ENCODE peak calls at places on chromosomes 16 and 17, in ten cellular contexts. L is fibroblast of pulmonary artery; F is astrocyte of the spinal cord; K is neural crest cell; B is cardiac fibroblast; J is CD8-positive, alpha-beta T cell; Y is GM12865; M is heart right ventricle; S is mammary epithelial cell; Z is AG04450. R is an unnamed sample.

GRCh38 chr16:89502319-89502843 is 5.8 kb upstream of the SPG7 start:
- DNase-seq in L (peak), F (no peak), K (no peak), B (peak), J (no peak), Y (no peak), M (no peak), S (peak), Z (no peak), R (no peak)

GRCh38 chr17:81436294-81436849 is 41.1 kb downstream of the BAHCC1 start:
- DNase-seq in L (no peak), F (no peak), K (no peak), B (no peak), J (no peak), Y (no peak), M (peak), S (no peak), Z (no peak), R (no peak)

GRCh38 chr16:21169249-21169981 is 10.9 kb downstream of the LDAF1 start:
- DNase-seq in L (no peak), F (peak), K (no peak), B (peak), J (no peak), Y (no peak), M (no peak), S (peak), Z (no peak), R (no peak)

GRCh38 chr16:19757026-19757425 is 39.0 kb downstream of the IQCK start:
- DNase-seq in L (no peak), F (peak), K (no peak), B (peak), J (no peak), Y (no peak), M (no peak), S (peak), Z (no peak), R (no peak)

GRCh38 chr16:84500531-84500930 is 3.9 kb downstream of the MEAK7 start:
- DNase-seq in L (no peak), F (no peak), K (no peak), B (no peak), J (no peak), Y (no peak), M (no peak), S (no peak), Z (no peak), R (no peak)

GRCh38 chr16:2897110-2897509 is 14.1 kb downstream of the FLYWCH2 start:
- DNase-seq in L (no peak), F (no peak), K (no peak), B (peak), J (no peak), Y (peak), M (no peak), S (no peak), Z (no peak), R (no peak)

GRCh38 chr17:59378621-59379194 is 47.3 kb downstream of the YPEL2 start:
- DNase-seq in L (peak), F (peak), K (no peak), B (peak), J (no peak), Y (no peak), M (peak), S (no peak), Z (peak), R (no peak)

GRCh38 chr16:27330542-27330941 is 16.8 kb downstream of the IL4R start:
- DNase-seq in L (peak), F (peak), K (no peak), B (peak), J (no peak), Y (no peak), M (peak), S (peak), Z (peak), R (peak)

GRCh38 chr16:30741461-30741914 is 6.7 kb upstream of the PHKG2 start:
- DNase-seq in L (peak), F (peak), K (no peak), B (peak), J (no peak), Y (no peak), M (no peak), S (peak), Z (peak), R (no peak)

GRCh38 chr17:27417596-27418365 is 38.5 kb upstream of the KSR1 start:
- DNase-seq in L (no peak), F (no peak), K (no peak), B (no peak), J (no peak), Y (no peak), M (no peak), S (no peak), Z (no peak), R (no peak)

GRCh38 chr17:51516924-51517323 is 256.6 kb downstream of the UTP18 start:
- DNase-seq in L (no peak), F (no peak), K (no peak), B (no peak), J (no peak), Y (no peak), M (no peak), S (no peak), Z (no peak), R (no peak)

GRCh38 chr16:60041671-60042070 is 1307.6 kb upstream of the GOT2 start:
- DNase-seq in L (no peak), F (no peak), K (no peak), B (no peak), J (no peak), Y (no peak), M (no peak), S (peak), Z (no peak), R (no peak)

GRCh38 chr16:716768-717325 is 1.9 kb downstream of the METRN start:
- DNase-seq in L (no peak), F (no peak), K (no peak), B (no peak), J (no peak), Y (no peak), M (no peak), S (no peak), Z (no peak), R (no peak)

GRCh38 chr16:4306439-4307214 is 9.2 kb upstream of the GLIS2 start:
- DNase-seq in L (no peak), F (no peak), K (no peak), B (no peak), J (peak), Y (peak), M (no peak), S (no peak), Z (no peak), R (no peak)

GRCh38 chr17:80393491-80393890 is 21.5 kb upstream of the ENDOV start:
- DNase-seq in L (no peak), F (no peak), K (no peak), B (no peak), J (no peak), Y (no peak), M (no peak), S (no peak), Z (no peak), R (no peak)

GRCh38 chr17:60514053-60514452 is 12.0 kb downstream of the APPBP2 start:
- DNase-seq in L (no peak), F (no peak), K (no peak), B (no peak), J (no peak), Y (no peak), M (no peak), S (no peak), Z (no peak), R (no peak)

GRCh38 chr17:7887038-7887481 is 1.5 kb upstream of the CHD3 start:
- DNase-seq in L (no peak), F (no peak), K (no peak), B (no peak), J (no peak), Y (no peak), M (no peak), S (no peak), Z (no peak), R (no peak)
- TF ChIP-seq CTCF in L (peak), F (no peak), K (no peak), B (no peak), J (no peak), Y (no peak), M (no peak), S (peak), Z (peak), R (no peak)

GRCh38 chr17:46876353-46876887 is 25.0 kb downstream of the WNT9B start:
- DNase-seq in L (no peak), F (no peak), K (no peak), B (no peak), J (no peak), Y (peak), M (no peak), S (peak), Z (no peak), R (no peak)
- TF ChIP-seq CTCF in L (peak), F (no peak), K (peak), B (peak), J (no peak), Y (peak), M (peak), S (peak), Z (peak), R (no peak)

GRCh38 chr16:58345574-58346354 is 46.5 kb upstream of the GINS3 start:
- DNase-seq in L (peak), F (no peak), K (no peak), B (peak), J (no peak), Y (no peak), M (no peak), S (no peak), Z (no peak), R (no peak)
- TF ChIP-seq CTCF in L (peak), F (peak), K (peak), B (peak), J (no peak), Y (peak), M (peak), S (peak), Z (peak), R (peak)

GRCh38 chr17:79332011-79332410 is 257.4 kb downstream of the ENGASE start:
- DNase-seq in L (no peak), F (no peak), K (no peak), B (no peak), J (no peak), Y (no peak), M (no peak), S (no peak), Z (no peak), R (no peak)
- TF ChIP-seq CTCF in L (no peak), F (no peak), K (no peak), B (no peak), J (no peak), Y (no peak), M (no peak), S (no peak), Z (no peak), R (no peak)

DNA sequence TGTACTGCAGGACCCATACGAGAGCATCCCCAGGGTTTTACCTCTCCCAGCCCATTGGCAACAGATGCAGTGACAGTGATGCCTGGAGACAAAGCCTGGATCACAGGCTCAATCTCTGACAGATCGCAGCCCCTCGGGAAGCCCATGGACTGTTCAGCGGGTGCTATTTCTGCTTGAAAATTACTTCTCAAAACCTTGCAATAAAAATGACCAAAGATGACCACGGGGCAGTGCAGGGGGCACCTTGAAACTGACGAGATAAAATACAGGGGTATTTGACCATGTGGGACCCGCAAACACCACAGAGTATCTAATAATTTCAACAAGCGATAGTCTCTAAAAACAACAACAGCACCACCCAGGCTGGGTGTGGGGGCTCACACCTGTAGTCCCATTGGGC is 118.3 kb downstream of the C16orf95 start:
- DNase-seq in L (no peak), F (no peak), K (no peak), B (no peak), J (no peak), Y (no peak), M (no peak), S (no peak), Z (no peak), R (no peak)
- TF ChIP-seq CTCF in L (no peak), F (no peak), K (no peak), B (no peak), J (no peak), Y (no peak), M (no peak), S (no peak), Z (no peak), R (no peak)

GRCh38 chr17:47843391-47843730 is 2.3 kb upstream of the SCRN2 start:
- DNase-seq in L (no peak), F (no peak), K (no peak), B (no peak), J (no peak), Y (no peak), M (no peak), S (no peak), Z (no peak), R (no peak)

GRCh38 chr17:47844230-47844629 is 3.2 kb upstream of the SCRN2 start:
- DNase-seq in L (peak), F (no peak), K (no peak), B (no peak), J (no peak), Y (no peak), M (no peak), S (no peak), Z (no peak), R (no peak)

GRCh38 chr17:47839899-47840741 is 953 bp downstream of the SCRN2 start:
- DNase-seq in L (no peak), F (no peak), K (no peak), B (no peak), J (no peak), Y (no peak), M (no peak), S (no peak), Z (no peak), R (no peak)

GRCh38 chr17:47840742-47841487 is at the start of gene SCRN2:
- DNase-seq in L (peak), F (peak), K (peak), B (peak), J (peak), Y (peak), M (peak), S (peak), Z (peak), R (peak)

DNA sequence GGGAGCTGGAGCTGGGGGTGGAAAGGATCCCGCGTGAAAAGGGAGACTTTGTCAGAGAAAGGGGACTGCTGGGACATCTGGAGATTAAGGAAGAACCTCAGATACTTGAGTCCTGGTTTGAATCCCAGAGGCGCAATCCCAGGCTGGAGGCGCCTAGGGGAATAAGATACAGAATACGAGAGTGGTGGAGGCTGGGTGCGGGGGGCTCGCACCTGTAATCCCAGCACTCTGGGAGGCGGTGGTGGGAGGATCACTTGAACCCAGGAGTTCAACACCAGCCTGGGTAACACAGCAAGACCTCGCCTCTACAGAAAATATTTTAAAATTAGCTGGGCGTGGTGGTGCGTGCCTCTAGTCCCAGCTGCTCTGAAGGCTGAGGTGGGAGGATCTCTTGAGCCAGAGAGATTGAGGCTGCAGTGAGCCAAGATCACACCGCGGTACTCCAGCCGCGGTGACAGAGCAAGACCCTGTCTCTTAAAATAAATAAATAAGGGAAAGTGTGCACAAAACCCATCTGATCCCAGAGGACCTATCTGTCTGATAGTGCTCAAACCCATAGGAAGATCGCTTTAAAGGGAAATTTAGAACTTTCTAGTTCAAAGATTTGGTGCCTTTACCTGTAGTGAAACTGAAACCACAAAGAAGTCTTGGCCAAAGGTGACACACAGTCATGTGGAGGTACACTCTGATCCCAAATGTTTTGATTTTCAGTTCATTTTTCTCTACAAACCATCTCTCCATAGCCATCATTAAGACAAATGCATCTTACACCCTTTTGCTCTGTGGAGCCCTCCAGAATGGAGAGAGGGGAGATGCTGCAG is 625 bp upstream of the SCRN2 start:
- DNase-seq in L (no peak), F (no peak), K (no peak), B (no peak), J (no peak), Y (no peak), M (no peak), S (no peak), Z (no peak), R (no peak)
- TF ChIP-seq CTCF in L (no peak), F (no peak), K (peak), B (no peak), J (peak), Y (no peak), M (no peak), S (no peak), Z (no peak), R (no peak)